ENCODE peak calls at places on chromosomes 5 and 9, in four cellular contexts. L is HCT116, A is fibroblast of the conjunctiva, Q is NCI-H1105 treated with DMSO at 0.1 percent for 48 hours. I is an unnamed sample.

GRCh38 chr5:136374003-136374402 is 8.7 kb upstream of the TRPC7 start:
- DNase-seq in Q (no peak), L (no peak), A (no peak), I (no peak)

GRCh38 chr5:119340597-119341218 is 15.1 kb upstream of the TNFAIP8 start:
- DNase-seq in A (no peak), L (no peak), Q (no peak), I (no peak)

GRCh38 chr9:87497604-87498045 is at the start of gene DAPK1:
- DNase-seq in A (no peak), Q (peak; percentile 62), L (peak; percentile 23), I (peak; percentile 65)

GRCh38 chr5:103703617-103704016 is 141.0 kb upstream of the NUDT12 start:
- DNase-seq in Q (no peak), A (no peak), L (no peak), I (no peak)

GRCh38 chr9:121609845-121610637 is 41.4 kb upstream of the DAB2IP start:
- DNase-seq in A (no peak), Q (no peak), L (peak; percentile 62), I (no peak)

GRCh38 chr9:116482740-116483139 is 204.4 kb upstream of the TRIM32 start:
- DNase-seq in A (no peak), Q (peak; percentile 39), L (no peak), I (peak; percentile 12)

GRCh38 chr9:78831726-78832125 is 534.8 kb downstream of the PSAT1 start:
- DNase-seq in Q (no peak), L (no peak), A (no peak), I (no peak)

GRCh38 chr5:149039501-149039900 is 23.4 kb downstream of the SH3TC2 start:
- DNase-seq in A (no peak), L (no peak), Q (no peak), I (no peak)

GRCh38 chr5:76099756-76100155 is 16.6 kb downstream of the SV2C start:
- DNase-seq in A (no peak), Q (no peak), L (no peak), I (no peak)

GRCh38 chr5:33370135-33370472 is 70.7 kb upstream of the TARS1 start:
- DNase-seq in A (peak; percentile 64), Q (no peak), L (peak; percentile 12), I (no peak)

GRCh38 chr5:95817430-95817829 is 5.1 kb downstream of the GLRX start:
- DNase-seq in Q (no peak), L (no peak), A (no peak), I (no peak)

GRCh38 chr9:88387733-88388202 is 476 bp upstream of the SPIN1 start:
- DNase-seq in Q (no peak), A (no peak), L (peak; percentile 55), I (no peak)

GRCh38 chr5:179122411-179123108 is 62.4 kb downstream of the ZNF354C start:
- DNase-seq in L (no peak), A (no peak), Q (no peak), I (no peak)

GRCh38 chr5:172188033-172188892 is at the start of gene STK10:
- DNase-seq in L (peak; percentile 75), Q (peak; percentile 72), A (peak; percentile 86), I (peak; percentile 67)

GRCh38 chr9:23659346-23660006 is 166.6 kb downstream of the ELAVL2 start:
- DNase-seq in Q (no peak), A (no peak), L (no peak), I (no peak)

I was measured in NCI-H1092.